ENCODE peak calls at places on chromosomes 12 and 14, in four cellular contexts. One of them, this sample, is unnamed.

GRCh38 chr12:123061806-123062205 is 81.3 kb downstream of the ARL6IP4 start:
- DNase-seq in H1: no peak
- DNase-seq in SK-N-SH: no peak
- DNase-seq in K562: no peak
- DNase-seq in this sample: no peak

GRCh38 chr12:20778969-20779368 is 31.5 kb upstream of the SLCO1B3 start:
- DNase-seq in K562: no peak
- DNase-seq in SK-N-SH: no peak
- DNase-seq in H1: no peak
- DNase-seq in this sample: no peak

GRCh38 chr14:78007160-78007559 is 163.0 kb upstream of the NRXN3 start:
- DNase-seq in K562: no peak
- DNase-seq in SK-N-SH: no peak
- DNase-seq in H1: no peak
- DNase-seq in this sample: no peak

GRCh38 chr12:6724409-6724797 is 557 bp downstream of the COPS7A start:
- DNase-seq in H1: no peak
- DNase-seq in K562: no peak
- DNase-seq in SK-N-SH: peak
- DNase-seq in this sample: peak

GRCh38 chr12:132582058-132582420 is 28.3 kb downstream of the LRCOL1 start:
- DNase-seq in H1: no peak
- DNase-seq in SK-N-SH: no peak
- DNase-seq in K562: no peak
- DNase-seq in this sample: peak

GRCh38 chr12:132029503-132030300 is 80.0 kb downstream of the EP400 start:
- DNase-seq in H1: no peak
- DNase-seq in SK-N-SH: no peak
- DNase-seq in K562: no peak
- DNase-seq in this sample: no peak

GRCh38 chr12:69613351-69613750 is 2.6 kb upstream of the LRRC10 start:
- DNase-seq in H1: no peak
- DNase-seq in K562: no peak
- DNase-seq in SK-N-SH: no peak
- DNase-seq in this sample: no peak

GRCh38 chr14:100591453-100592371 is 4.5 kb upstream of the BEGAIN start:
- DNase-seq in H1: no peak
- DNase-seq in SK-N-SH: peak
- DNase-seq in K562: no peak
- DNase-seq in this sample: peak

GRCh38 chr14:88045705-88046104 is 40.8 kb downstream of the GPR65 start:
- DNase-seq in SK-N-SH: no peak
- DNase-seq in H1: no peak
- DNase-seq in K562: no peak
- DNase-seq in this sample: no peak

GRCh38 chr14:88901991-88902390 is 77.5 kb downstream of the TTC8 start:
- DNase-seq in H1: no peak
- DNase-seq in K562: no peak
- DNase-seq in SK-N-SH: no peak
- DNase-seq in this sample: no peak

GRCh38 chr12:85733984-85734383 is 102.2 kb downstream of the RASSF9 start:
- DNase-seq in K562: no peak
- DNase-seq in H1: no peak
- DNase-seq in SK-N-SH: no peak
- DNase-seq in this sample: no peak

GRCh38 chr14:105142651-105143450 is 25.7 kb downstream of the JAG2 start:
- DNase-seq in H1: no peak
- DNase-seq in K562: no peak
- DNase-seq in SK-N-SH: peak
- DNase-seq in this sample: peak

GRCh38 chr12:45051490-45052105 is 699 bp upstream of the DBX2 start:
- DNase-seq in H1: no peak
- DNase-seq in K562: no peak
- DNase-seq in SK-N-SH: peak
- DNase-seq in this sample: no peak

GRCh38 chr12:27343255-27344000 is 10.8 kb downstream of the BMAL2 start:
- DNase-seq in H1: no peak
- DNase-seq in K562: no peak
- DNase-seq in SK-N-SH: no peak
- DNase-seq in this sample: no peak

GRCh38 chr12:32662665-32663064 is 16.4 kb upstream of the DNM1L start:
- DNase-seq in H1: no peak
- DNase-seq in K562: no peak
- DNase-seq in SK-N-SH: no peak
- DNase-seq in this sample: no peak

GRCh38 chr12:21527451-21528180 is 1.5 kb downstream of the SPX start:
- DNase-seq in H1: peak
- DNase-seq in SK-N-SH: peak
- DNase-seq in K562: no peak
- DNase-seq in this sample: peak

GRCh38 chr12:88255847-88256246 is 113.7 kb downstream of the TMTC3 start:
- DNase-seq in K562: no peak
- DNase-seq in H1: no peak
- DNase-seq in SK-N-SH: no peak
- DNase-seq in this sample: no peak

GRCh38 chr14:23421594-23421993 is 13.5 kb upstream of the MYH6 start:
- DNase-seq in SK-N-SH: no peak
- DNase-seq in H1: no peak
- DNase-seq in K562: no peak
- DNase-seq in this sample: no peak

GRCh38 chr12:12562016-12562483 is 613 bp downstream of the DUSP16 start:
- DNase-seq in H1: no peak
- DNase-seq in K562: peak
- DNase-seq in SK-N-SH: no peak
- DNase-seq in this sample: peak

GRCh38 chr14:45807187-45807586 is 554.2 kb upstream of the MIS18BP1 start:
- DNase-seq in K562: no peak
- DNase-seq in H1: no peak
- DNase-seq in SK-N-SH: no peak
- DNase-seq in this sample: no peak

GRCh38 chr14:46034305-46034704 is 617.3 kb downstream of the RPL10L start:
- DNase-seq in K562: no peak
- DNase-seq in SK-N-SH: no peak
- DNase-seq in H1: peak
- DNase-seq in this sample: no peak

GRCh38 chr14:104956290-104956890 is 21.8 kb downstream of the AHNAK2 start:
- DNase-seq in K562: no peak
- DNase-seq in H1: no peak
- DNase-seq in SK-N-SH: no peak
- DNase-seq in this sample: no peak

GRCh38 chr12:123958462-123958861 is 14.2 kb downstream of the CCDC92 start:
- DNase-seq in H1: no peak
- DNase-seq in SK-N-SH: no peak
- DNase-seq in K562: no peak
- DNase-seq in this sample: no peak

GRCh38 chr14:60561845-60562746 is 53.1 kb downstream of the SIX6 start:
- DNase-seq in SK-N-SH: peak
- DNase-seq in H1: peak
- DNase-seq in K562: peak
- DNase-seq in this sample: peak

DNA sequence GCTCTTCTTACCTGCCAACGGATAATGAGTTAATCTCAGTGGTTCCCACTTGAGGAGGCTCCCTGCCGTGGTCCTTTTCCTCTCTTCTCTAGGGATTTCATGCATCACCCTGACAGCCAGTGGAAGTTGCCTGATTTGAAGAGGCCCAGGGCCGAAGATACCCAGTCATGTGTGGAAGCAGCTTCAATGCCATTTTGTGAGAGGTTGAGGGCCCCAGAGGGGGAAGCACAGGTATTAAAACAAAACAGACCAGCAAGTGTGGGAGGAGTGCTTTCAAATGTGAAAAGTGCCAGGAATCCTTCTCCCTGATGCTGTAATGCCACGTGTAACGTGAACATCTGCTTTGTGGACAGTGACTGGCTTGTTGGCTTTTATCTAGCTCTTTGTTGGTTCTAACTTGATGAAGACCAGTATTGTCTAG is 1.5 kb downstream of the TCP11L2 start:
- DNase-seq in H1: no peak
- DNase-seq in K562: no peak
- DNase-seq in SK-N-SH: no peak
- DNase-seq in this sample: no peak
- TF ChIP-seq TEAD4 in H1: no peak
- TF ChIP-seq TEAD4 in K562: no peak
- TF ChIP-seq TEAD4 in SK-N-SH: no peak
- TF ChIP-seq TEAD4 in this sample: no peak

GRCh38 chr12:53481108-53481442 is 18.2 kb downstream of the MAP3K12 start:
- DNase-seq in H1: no peak
- DNase-seq in K562: no peak
- DNase-seq in SK-N-SH: no peak
- DNase-seq in this sample: no peak

GRCh38 chr12:53483225-53483978 is 15.9 kb downstream of the MAP3K12 start:
- DNase-seq in H1: no peak
- DNase-seq in SK-N-SH: no peak
- DNase-seq in K562: no peak
- DNase-seq in this sample: no peak

GRCh38 chr12:53482626-53483165 is 16.6 kb downstream of the MAP3K12 start:
- DNase-seq in SK-N-SH: no peak
- DNase-seq in K562: no peak
- DNase-seq in H1: no peak
- DNase-seq in this sample: no peak

GRCh38 chr12:53480425-53481107 is 18.7 kb downstream of the MAP3K12 start:
- DNase-seq in SK-N-SH: no peak
- DNase-seq in H1: no peak
- DNase-seq in K562: no peak
- DNase-seq in this sample: no peak

DNA sequence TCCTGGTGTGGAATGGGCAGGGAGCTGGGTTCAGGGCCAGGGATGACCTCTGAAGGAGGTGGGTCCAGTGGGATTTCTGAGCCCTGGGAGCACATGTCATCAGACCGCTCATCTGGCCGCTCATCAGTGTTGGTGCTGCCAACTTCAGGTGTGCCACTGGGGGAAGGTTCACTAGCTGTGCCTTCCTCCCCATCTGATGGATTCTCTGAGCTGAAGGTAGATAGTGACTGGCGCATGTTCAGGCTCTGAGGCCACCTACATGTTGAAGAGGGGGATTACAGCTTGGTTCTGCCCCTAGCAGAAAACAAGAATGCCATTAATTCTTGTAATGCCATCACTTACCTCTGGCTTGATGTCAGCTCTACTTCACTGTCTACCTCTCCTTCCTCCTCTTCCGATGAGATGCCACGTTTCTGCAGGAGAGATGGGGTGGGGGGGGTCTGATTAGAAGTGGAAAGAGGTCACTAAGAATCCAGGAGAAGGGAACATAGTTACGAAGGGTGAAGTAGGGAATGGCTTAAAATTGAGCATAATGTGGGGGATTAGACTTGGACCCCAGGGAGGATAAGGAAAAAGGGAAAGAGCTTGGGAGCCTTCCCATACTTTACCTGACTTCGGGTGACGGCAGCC is 17.2 kb downstream of the MAP3K12 start:
- DNase-seq in H1: no peak
- DNase-seq in K562: no peak
- DNase-seq in SK-N-SH: peak
- DNase-seq in this sample: peak
- TF ChIP-seq TEAD4 in H1: no peak
- TF ChIP-seq TEAD4 in K562: no peak
- TF ChIP-seq TEAD4 in SK-N-SH: no peak
- TF ChIP-seq TEAD4 in this sample: no peak

GRCh38 chr12:18217981-18218380 is 43.3 kb upstream of the PIK3C2G start:
- DNase-seq in SK-N-SH: no peak
- DNase-seq in K562: no peak
- DNase-seq in H1: no peak
- DNase-seq in this sample: no peak
- TF ChIP-seq TEAD4 in SK-N-SH: no peak
- TF ChIP-seq TEAD4 in K562: no peak
- TF ChIP-seq TEAD4 in H1: no peak
- TF ChIP-seq TEAD4 in this sample: no peak

GRCh38 chr12:55712154-55712553 is 3.7 kb upstream of the BLOC1S1 start:
- DNase-seq in SK-N-SH: no peak
- DNase-seq in H1: no peak
- DNase-seq in K562: no peak
- DNase-seq in this sample: no peak
- TF ChIP-seq TEAD4 in SK-N-SH: no peak
- TF ChIP-seq TEAD4 in H1: no peak
- TF ChIP-seq TEAD4 in K562: no peak
- TF ChIP-seq TEAD4 in this sample: no peak

GRCh38 chr12:111447571-111448265 is 42.0 kb downstream of the SH2B3 start:
- DNase-seq in SK-N-SH: no peak
- DNase-seq in K562: no peak
- DNase-seq in H1: no peak
- DNase-seq in this sample: no peak

GRCh38 chr12:111445311-111446043 is 39.8 kb downstream of the SH2B3 start:
- DNase-seq in H1: no peak
- DNase-seq in SK-N-SH: no peak
- DNase-seq in K562: no peak
- DNase-seq in this sample: no peak

GRCh38 chr12:111446044-111446581 is 40.4 kb downstream of the SH2B3 start:
- DNase-seq in K562: no peak
- DNase-seq in H1: no peak
- DNase-seq in SK-N-SH: peak
- DNase-seq in this sample: peak

GRCh38 chr12:111448266-111448830 is 42.6 kb downstream of the SH2B3 start:
- DNase-seq in SK-N-SH: no peak
- DNase-seq in K562: no peak
- DNase-seq in H1: no peak
- DNase-seq in this sample: no peak

DNA sequence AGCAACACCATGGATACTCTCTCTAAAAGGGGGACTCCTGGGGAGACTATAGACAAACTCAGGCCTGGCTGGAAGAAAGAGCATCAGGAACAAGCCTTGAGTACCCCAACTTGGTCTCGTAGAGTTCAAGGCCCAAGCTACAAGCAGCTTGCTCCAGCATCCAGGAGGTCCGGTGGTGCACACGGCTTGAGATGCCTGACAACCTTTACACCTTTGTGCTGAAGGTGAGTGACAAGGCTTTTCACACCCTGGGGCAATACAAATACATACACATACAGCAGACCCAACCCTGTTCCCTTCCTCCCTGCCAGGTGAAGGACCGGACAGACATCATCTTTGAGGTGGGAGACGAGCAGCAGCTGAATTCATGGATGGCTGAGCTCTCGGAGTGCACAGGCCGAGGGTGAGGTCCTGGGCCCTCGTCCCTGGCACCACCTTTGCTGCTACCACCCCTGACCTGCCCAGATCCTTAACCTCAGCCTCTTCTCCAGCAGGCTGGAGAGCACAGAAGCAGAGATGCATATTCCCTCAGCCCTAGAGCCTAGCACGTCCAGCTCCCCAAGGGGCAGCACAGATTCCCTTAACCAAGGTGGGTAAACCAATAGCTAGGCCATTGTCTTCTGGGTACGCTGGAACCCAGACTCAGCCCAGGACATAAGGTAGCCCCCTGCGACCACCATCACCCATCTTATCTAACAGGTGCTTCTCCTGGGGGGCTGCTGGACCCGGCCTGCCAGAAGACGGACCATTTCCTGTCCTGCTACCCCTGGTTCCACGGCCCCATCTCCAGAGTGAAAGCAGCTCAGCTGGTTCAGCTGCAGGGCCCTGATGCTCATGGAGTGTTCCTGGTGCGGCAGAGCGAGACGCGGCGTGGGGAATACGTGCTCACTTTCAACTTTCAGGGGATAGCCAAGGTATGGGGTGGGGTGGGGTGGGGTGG is 41.2 kb downstream of the SH2B3 start:
- DNase-seq in K562: no peak
- DNase-seq in H1: no peak
- DNase-seq in SK-N-SH: no peak
- DNase-seq in this sample: no peak
- TF ChIP-seq TEAD4 in K562: no peak
- TF ChIP-seq TEAD4 in H1: no peak
- TF ChIP-seq TEAD4 in SK-N-SH: no peak
- TF ChIP-seq TEAD4 in this sample: no peak